ENCODE peak calls at places on chromosomes 6 and 20, in ten cellular contexts. H is A549, Z is epithelial cell of esophagus, E is IMR-90, K is fibroblast of villous mesenchyme, O is HFF-Myc, P is PC-9, S is colonic mucosa, T is cardiac muscle cell, W is Panc1. R is an unnamed sample.
A peak's percentile ranks its signal among the peaks of the same experiment; 100 is the strongest.

GRCh38 chr6:87660226-87660886 is 41.7 kb downstream of the AKIRIN2 start:
- DNase-seq in H (no peak), Z (peak; percentile 21), E (peak; percentile 83), K (peak; percentile 43), O (peak; percentile 54), P (no peak), S (no peak), T (no peak), W (no peak), R (peak; percentile 16)

GRCh38 chr6:7542065-7542877 is 800 bp downstream of the DSP start:
- DNase-seq in H (peak; percentile 21), Z (no peak), E (no peak), K (no peak), O (no peak), P (no peak), S (peak; percentile 51), T (peak; percentile 65), W (no peak), R (no peak)

GRCh38 chr20:1299522-1299921 is 29.4 kb downstream of the SDCBP2 start:
- DNase-seq in H (peak; percentile 66), Z (no peak), E (no peak), K (no peak), O (no peak), P (no peak), S (peak; percentile 34), T (peak; percentile 16), W (no peak), R (no peak)

GRCh38 chr20:34680586-34680985 is 3.7 kb upstream of the PIGU start:
- DNase-seq in H (no peak), Z (no peak), E (no peak), K (peak; percentile 43), O (no peak), P (peak; percentile 43), S (no peak), T (no peak), W (no peak), R (no peak)

GRCh38 chr6:3350252-3350826 is 91.6 kb downstream of the PSMG4 start:
- DNase-seq in H (no peak), Z (no peak), E (no peak), K (no peak), O (no peak), P (no peak), S (no peak), T (no peak), W (no peak), R (no peak)

GRCh38 chr20:1992359-1992758 is 1.5 kb downstream of the PDYN start:
- DNase-seq in H (no peak), Z (no peak), E (no peak), K (no peak), O (no peak), P (no peak), S (no peak), T (no peak), W (no peak), R (no peak)

GRCh38 chr6:161273752-161274487 is at the start of gene AGPAT4:
- DNase-seq in H (peak; percentile 80), Z (peak; percentile 95), E (peak; percentile 98), K (peak; percentile 99), O (peak; percentile 97), P (peak; percentile 45), S (peak; percentile 82), T (peak; percentile 94), W (peak; percentile 87), R (peak; percentile 95)

GRCh38 chr6:124053315-124053714 is 249.7 kb downstream of the NKAIN2 start:
- DNase-seq in H (no peak), Z (no peak), E (no peak), K (no peak), O (no peak), P (no peak), S (no peak), T (no peak), W (no peak), R (no peak)

GRCh38 chr6:87742106-87742505 is 40.1 kb upstream of the AKIRIN2 start:
- DNase-seq in H (no peak), Z (no peak), E (no peak), K (no peak), O (no peak), P (no peak), S (no peak), T (no peak), W (no peak), R (no peak)

GRCh38 chr6:27251672-27252251 is 4.3 kb downstream of the PRSS16 start:
- DNase-seq in H (peak; percentile 85), Z (peak; percentile 96), E (peak; percentile 38), K (peak; percentile 44), O (no peak), P (peak; percentile 86), S (peak; percentile 89), T (peak; percentile 93), W (no peak), R (peak; percentile 39)

GRCh38 chr6:115976321-115976870 is 84.3 kb downstream of the FRK start:
- DNase-seq in H (no peak), Z (no peak), E (no peak), K (no peak), O (no peak), P (no peak), S (no peak), T (no peak), W (no peak), R (no peak)

GRCh38 chr20:63061051-63061531 is 54.3 kb upstream of the BHLHE23 start:
- DNase-seq in H (no peak), Z (no peak), E (no peak), K (no peak), O (no peak), P (no peak), S (no peak), T (no peak), W (no peak), R (no peak)

GRCh38 chr20:54017846-54018245 is 52.5 kb downstream of the BCAS1 start:
- DNase-seq in H (no peak), Z (no peak), E (no peak), K (no peak), O (no peak), P (no peak), S (no peak), T (no peak), W (no peak), R (no peak)

GRCh38 chr20:33724439-33725094 is 4.5 kb upstream of the PXMP4 start:
- DNase-seq in H (no peak), Z (peak; percentile 65), E (no peak), K (peak; percentile 21), O (no peak), P (peak; percentile 96), S (no peak), T (no peak), W (no peak), R (no peak)

GRCh38 chr6:19705606-19706005 is 131.6 kb upstream of the ID4 start:
- DNase-seq in H (no peak), Z (peak; percentile 51), E (peak; percentile 17), K (no peak), O (no peak), P (no peak), S (no peak), T (no peak), W (no peak), R (no peak)
- TF ChIP-seq CTCF in H (no peak), Z (no peak), E (no peak), K (no peak), O (no peak), P (no peak), S (no peak), T (no peak), W (no peak), R (no peak)

GRCh38 chr6:41593451-41594238 is 44.6 kb upstream of the MDFI start:
- DNase-seq in H (no peak), Z (no peak), E (no peak), K (no peak), O (no peak), P (no peak), S (no peak), T (no peak), W (no peak), R (no peak)

GRCh38 chr6:41594326-41594725 is 43.9 kb upstream of the MDFI start:
- DNase-seq in H (no peak), Z (no peak), E (no peak), K (peak; percentile 19), O (peak; percentile 76), P (no peak), S (no peak), T (no peak), W (no peak), R (no peak)

GRCh38 chr6:41594766-41595165 is 43.5 kb upstream of the MDFI start:
- DNase-seq in H (no peak), Z (no peak), E (no peak), K (no peak), O (no peak), P (no peak), S (no peak), T (no peak), W (no peak), R (no peak)

GRCh38 chr6:41596096-41596685 is 42.1 kb upstream of the MDFI start:
- DNase-seq in H (no peak), Z (no peak), E (no peak), K (no peak), O (no peak), P (no peak), S (no peak), T (no peak), W (no peak), R (no peak)

GRCh38 chr6:41595166-41595565 is 43.1 kb upstream of the MDFI start:
- DNase-seq in H (no peak), Z (no peak), E (no peak), K (no peak), O (no peak), P (no peak), S (no peak), T (no peak), W (no peak), R (no peak)
- H3K4me3 ChIP-seq in H (no peak overlapping the region), Z (no peak overlapping the region), E (no peak overlapping the region), K (no peak overlapping the region), O (no peak overlapping the region), P (no peak overlapping the region), S (no peak overlapping the region), T (no peak overlapping the region), W (no peak overlapping the region), R (no peak overlapping the region)

DNA sequence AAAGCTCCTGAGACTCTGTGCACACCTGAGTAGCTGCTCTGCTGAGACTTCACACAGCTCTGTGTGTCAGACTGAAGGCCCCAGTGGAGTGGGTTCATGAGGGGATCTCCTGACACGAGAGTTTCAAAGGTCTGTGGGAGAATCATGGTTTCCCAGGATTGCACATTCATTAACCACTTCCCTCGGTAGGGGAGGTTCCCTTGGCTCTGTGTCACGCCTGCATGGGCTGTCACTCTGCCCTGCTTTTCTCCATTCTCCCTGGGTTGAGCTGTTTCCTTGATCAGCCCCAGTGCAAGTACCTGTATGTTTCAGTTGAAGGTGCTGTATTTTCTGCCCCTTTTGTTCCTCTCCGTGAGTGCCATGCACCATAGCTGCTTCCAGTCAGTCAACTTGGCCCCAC is 236.9 kb downstream of the EPM2A start:
- DNase-seq in H (no peak), Z (peak; percentile 8), E (no peak), K (no peak), O (no peak), P (no peak), S (no peak), T (no peak), W (no peak), R (no peak)
- TF ChIP-seq CTCF in H (no peak), Z (no peak), E (no peak), K (no peak), O (no peak), P (no peak), S (no peak), T (no peak), W (no peak), R (no peak)

DNA sequence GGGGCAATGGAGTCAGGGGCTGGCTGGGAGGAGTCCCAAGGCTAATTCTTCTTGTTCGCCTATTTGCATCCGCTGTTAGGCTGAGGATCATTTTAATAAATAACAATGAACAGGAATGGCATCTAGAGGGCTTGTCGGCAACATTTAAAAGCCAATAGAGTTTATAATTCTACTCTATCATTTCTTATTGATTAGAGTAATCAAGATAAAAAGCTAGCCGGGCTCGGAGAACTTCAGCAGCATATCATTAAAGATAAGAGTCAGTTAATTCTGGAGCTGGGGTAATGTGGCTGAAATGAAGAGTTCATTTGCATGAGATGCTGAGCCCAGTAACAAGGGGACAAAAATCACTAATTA is 41.9 kb upstream of the OSTM1 start:
- DNase-seq in H (no peak), Z (no peak), E (no peak), K (no peak), O (no peak), P (no peak), S (no peak), T (no peak), W (no peak), R (no peak)
- H3K4me3 ChIP-seq in H (no peak overlapping the region), Z (no peak overlapping the region), E (no peak overlapping the region), K (no peak overlapping the region), O (no peak overlapping the region), P (no peak overlapping the region), S (no peak overlapping the region), T (no peak overlapping the region), W (no peak overlapping the region), R (no peak overlapping the region)

R was measured in kidney epithelial cell.